ENCODE peak calls at places on chromosomes 2 and 18, in four cellular contexts. I is stomach, K is tibial artery, R is PC-3. J is an unnamed sample.

GRCh38 chr2:188293601-188294482 is 2.2 kb downstream of the GULP1 start:
- DNase-seq in I (peak; percentile 81), K (peak; percentile 82), R (peak; percentile 86), J (no peak)

GRCh38 chr2:209316141-209316540 is 107.7 kb upstream of the MAP2 start:
- DNase-seq in I (no peak), K (no peak), R (no peak), J (no peak)

GRCh38 chr2:177489719-177490301 is 97.2 kb downstream of the AGPS start:
- DNase-seq in I (no peak), K (no peak), R (peak; percentile 56), J (no peak)

GRCh38 chr2:231378028-231378722 is 17.3 kb upstream of the B3GNT7 start:
- DNase-seq in I (peak; percentile 61), K (no peak), R (peak; percentile 89), J (no peak)

GRCh38 chr2:145431181-145431951 is 911.4 kb upstream of the ZEB2 start:
- DNase-seq in I (no peak), K (no peak), R (peak; percentile 39), J (no peak)

GRCh38 chr2:216004408-216005283 is 8.7 kb downstream of the MREG start:
- DNase-seq in I (no peak), K (no peak), R (no peak), J (no peak)

GRCh38 chr18:2657043-2657512 is 1.6 kb downstream of the SMCHD1 start:
- DNase-seq in I (no peak), K (no peak), R (peak; percentile 16), J (no peak)

GRCh38 chr2:68824831-68825230 is 46.4 kb downstream of the BMP10 start:
- DNase-seq in I (no peak), K (no peak), R (peak; percentile 81), J (no peak)

GRCh38 chr2:120476141-120476540 is 130.2 kb downstream of the INHBB start:
- DNase-seq in I (peak; percentile 38), K (no peak), R (peak; percentile 81), J (no peak)

GRCh38 chr2:206084870-206085741 is 868 bp downstream of the INO80D start:
- DNase-seq in I (peak; percentile 45), K (peak; percentile 72), R (peak; percentile 19), J (no peak)

GRCh38 chr2:218829868-218830451 is 1.6 kb downstream of the PRKAG3 start:
- DNase-seq in I (no peak), K (peak; percentile 64), R (no peak), J (no peak)

GRCh38 chr2:97907667-97908066 is 88.1 kb downstream of the TMEM131 start:
- DNase-seq in I (no peak), K (no peak), R (no peak), J (no peak)

GRCh38 chr18:3230401-3231334 is 10.9 kb upstream of the MYOM1 start:
- DNase-seq in I (no peak), K (no peak), R (peak; percentile 21), J (no peak)

GRCh38 chr2:144331652-144332355 is 188.1 kb downstream of the ZEB2 start:
- DNase-seq in I (no peak), K (peak; percentile 89), R (no peak), J (peak; percentile 90)

GRCh38 chr2:36462311-36462710 is 106.7 kb downstream of the CRIM1 start:
- DNase-seq in I (no peak), K (no peak), R (no peak), J (no peak)

GRCh38 chr2:69238449-69239031 is 148.5 kb downstream of the GFPT1 start:
- DNase-seq in I (no peak), K (no peak), R (peak; percentile 71), J (no peak)

GRCh38 chr2:227536445-227536844 is 62.2 kb upstream of the SCYGR2 start:
- DNase-seq in I (no peak), K (no peak), R (no peak), J (no peak)

GRCh38 chr2:113858764-113859163 is 31.1 kb upstream of the ACTR3 start:
- DNase-seq in I (no peak), K (no peak), R (peak; percentile 92), J (no peak)

GRCh38 chr18:78982186-78982585 is 2.6 kb downstream of the SALL3 start:
- DNase-seq in I (no peak), K (no peak), R (no peak), J (no peak)

GRCh38 chr2:33167655-33168245 is 221.0 kb downstream of the LTBP1 start:
- DNase-seq in I (no peak), K (no peak), R (no peak), J (no peak)

GRCh38 chr2:5777089-5777488 is 84.9 kb downstream of the SOX11 start:
- DNase-seq in I (no peak), K (no peak), R (peak; percentile 19), J (no peak)

GRCh38 chr2:72972744-72973535 is 55.6 kb downstream of the EMX1 start:
- DNase-seq in I (no peak), K (no peak), R (no peak), J (peak; percentile 79)

GRCh38 chr18:50674307-50674706 is 114.4 kb downstream of the MAPK4 start:
- DNase-seq in I (no peak), K (peak; percentile 17), R (no peak), J (no peak)

GRCh38 chr2:138877421-138877820 is 97.2 kb upstream of the NXPH2 start:
- DNase-seq in I (no peak), K (no peak), R (peak; percentile 9), J (no peak)

GRCh38 chr2:165634282-165634681 is 159.8 kb downstream of the GALNT3 start:
- DNase-seq in I (no peak), K (no peak), R (no peak), J (no peak)

GRCh38 chr2:100114011-100114433 is 28.4 kb downstream of the AFF3 start:
- DNase-seq in I (no peak), K (no peak), R (no peak), J (no peak)

GRCh38 chr2:234953116-234954031 is 1.6 kb downstream of the SH3BP4 start:
- DNase-seq in I (peak; percentile 58), K (peak; percentile 61), R (peak; percentile 53), J (no peak)

GRCh38 chr18:57984490-57985109 is 59.4 kb upstream of the NEDD4L start:
- DNase-seq in I (no peak), K (no peak), R (no peak), J (no peak)

GRCh38 chr2:241772063-241772499 is 4.5 kb upstream of the GAL3ST2 start:
- DNase-seq in I (no peak), K (no peak), R (no peak), J (no peak)

GRCh38 chr2:142321706-142322280 is 191.0 kb upstream of the LRP1B start:
- DNase-seq in I (no peak), K (no peak), R (peak; percentile 30), J (no peak)

GRCh38 chr2:191226196-191226595 is 19.0 kb upstream of the MYO1B start:
- DNase-seq in I (no peak), K (no peak), R (no peak), J (no peak)

GRCh38 chr2:158002079-158002478 is 99.6 kb upstream of the UPP2 start:
- DNase-seq in I (no peak), K (no peak), R (no peak), J (no peak)

GRCh38 chr2:235661952-235662351 is 168.1 kb downstream of the AGAP1 start:
- DNase-seq in I (no peak), K (no peak), R (no peak), J (no peak)

GRCh38 chr18:58009166-58009565 is 34.9 kb upstream of the NEDD4L start:
- DNase-seq in I (no peak), K (no peak), R (no peak), J (no peak)

GRCh38 chr2:105804266-105804665 is 59.6 kb downstream of the NCK2 start:
- DNase-seq in I (no peak), K (no peak), R (no peak), J (no peak)

GRCh38 chr18:52677991-52678390 is 338.0 kb downstream of the DCC start:
- DNase-seq in I (no peak), K (no peak), R (no peak), J (no peak)

DNA sequence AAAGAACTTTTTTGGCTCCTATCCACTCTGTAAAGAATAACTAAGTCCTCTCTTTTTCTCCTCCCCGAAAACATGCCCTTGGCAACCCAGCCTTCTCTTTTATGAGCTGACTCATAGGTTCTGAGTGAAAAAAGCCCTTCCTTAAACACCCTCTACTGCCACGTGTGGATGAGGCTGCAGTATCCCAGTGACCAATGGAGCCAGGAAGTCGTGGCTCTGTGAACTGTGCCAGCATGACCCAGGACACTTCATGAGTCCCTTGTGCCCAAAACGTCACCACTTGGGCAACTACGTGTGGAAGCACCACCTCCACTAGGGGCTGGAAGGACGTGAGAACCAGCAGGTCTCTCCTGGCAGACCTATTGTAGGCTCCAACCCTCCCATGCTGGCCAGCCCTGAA is 349.6 kb downstream of the TNS1 start:
- DNase-seq in I (no peak), K (peak; percentile 98), R (peak; percentile 96), J (no peak)
- TF ChIP-seq CTCF in I (no peak), K (peak; percentile 31), R (no peak), J (peak; percentile 52)

GRCh38 chr2:207796585-207797350 is 27.1 kb upstream of the FZD5 start:
- DNase-seq in I (peak; percentile 60), K (no peak), R (peak; percentile 44), J (no peak)
- TF ChIP-seq CTCF in I (no peak), K (no peak), R (no peak), J (no peak)

GRCh38 chr2:127453392-127454171 is 35.4 kb downstream of the PROC start:
- DNase-seq in I (no peak), K (no peak), R (peak; percentile 29), J (no peak)
- TF ChIP-seq CTCF in I (no peak), K (peak; percentile 14), R (peak; percentile 55), J (peak; percentile 66)

GRCh38 chr2:38444247-38444646 is 67.2 kb upstream of the ATL2 start:
- DNase-seq in I (no peak), K (no peak), R (peak; percentile 62), J (no peak)

GRCh38 chr2:38443021-38443541 is 66.0 kb upstream of the ATL2 start:
- DNase-seq in I (peak; percentile 27), K (no peak), R (no peak), J (no peak)

GRCh38 chr2:38448692-38449405 is 71.8 kb upstream of the ATL2 start:
- DNase-seq in I (no peak), K (no peak), R (no peak), J (no peak)

GRCh38 chr2:38446972-38447561 is 70.0 kb upstream of the ATL2 start:
- DNase-seq in I (no peak), K (no peak), R (no peak), J (no peak)

GRCh38 chr2:38446418-38446817 is 69.3 kb upstream of the ATL2 start:
- DNase-seq in I (no peak), K (no peak), R (no peak), J (no peak)
- TF ChIP-seq CTCF in I (no peak), K (peak; percentile 24), R (peak; percentile 33), J (peak; percentile 49)

GRCh38 chr18:46050268-46050667 is 21.8 kb downstream of the PSTPIP2 start:
- DNase-seq in I (no peak), K (no peak), R (no peak), J (no peak)

GRCh38 chr18:46040747-46041104 is 31.3 kb downstream of the PSTPIP2 start:
- DNase-seq in I (no peak), K (no peak), R (no peak), J (no peak)

GRCh38 chr18:46051731-46052461 is 20.2 kb downstream of the PSTPIP2 start:
- DNase-seq in I (peak; percentile 53), K (no peak), R (no peak), J (no peak)

GRCh38 chr18:46042571-46043123 is 29.4 kb downstream of the PSTPIP2 start:
- DNase-seq in I (no peak), K (no peak), R (peak; percentile 62), J (no peak)

GRCh38 chr18:46046126-46046525 is 25.9 kb downstream of the PSTPIP2 start:
- DNase-seq in I (no peak), K (no peak), R (no peak), J (no peak)
- TF ChIP-seq CTCF in I (no peak), K (no peak), R (no peak), J (no peak)